ENCODE peak calls at places on chromosomes 5 and 9, in six cellular contexts. One of them, this sample, is unnamed.

GRCh38 chr5:84287964-84288363 is 96.7 kb downstream of the EDIL3 start:
- DNase-seq in astrocyte of the spinal cord: peak; percentile 95
- DNase-seq in GM12865: peak; percentile 41
- DNase-seq in A549: peak; percentile 9
- DNase-seq in mesenchymal stem cell: peak; percentile 87
- DNase-seq in NB4: peak; percentile 89
- DNase-seq in this sample: no peak

GRCh38 chr9:101530076-101530711 is 3.5 kb upstream of the RNF20 start:
- DNase-seq in astrocyte of the spinal cord: peak; percentile 79
- DNase-seq in GM12865: peak; percentile 85
- DNase-seq in A549: peak; percentile 69
- DNase-seq in mesenchymal stem cell: peak; percentile 83
- DNase-seq in NB4: peak; percentile 75
- DNase-seq in this sample: peak; percentile 49

GRCh38 chr5:124628721-124629596 is 117.5 kb downstream of the ZNF608 start:
- DNase-seq in astrocyte of the spinal cord: peak; percentile 98
- DNase-seq in GM12865: no peak
- DNase-seq in A549: peak; percentile 95
- DNase-seq in mesenchymal stem cell: peak; percentile 99
- DNase-seq in NB4: peak; percentile 83
- DNase-seq in this sample: no peak

GRCh38 chr9:19782005-19782404 is 6.8 kb downstream of the SLC24A2 start:
- DNase-seq in astrocyte of the spinal cord: peak; percentile 5
- DNase-seq in GM12865: no peak
- DNase-seq in A549: no peak
- DNase-seq in mesenchymal stem cell: peak; percentile 1
- DNase-seq in NB4: peak; percentile 64
- DNase-seq in this sample: no peak

GRCh38 chr5:176724472-176724871 is 77.2 kb downstream of the TSPAN17 start:
- DNase-seq in astrocyte of the spinal cord: no peak
- DNase-seq in GM12865: no peak
- DNase-seq in A549: no peak
- DNase-seq in mesenchymal stem cell: no peak
- DNase-seq in NB4: no peak
- DNase-seq in this sample: no peak

GRCh38 chr5:120394259-120394658 is 69.8 kb upstream of the PRR16 start:
- DNase-seq in astrocyte of the spinal cord: no peak
- DNase-seq in GM12865: no peak
- DNase-seq in A549: no peak
- DNase-seq in mesenchymal stem cell: no peak
- DNase-seq in NB4: no peak
- DNase-seq in this sample: no peak

GRCh38 chr5:177972613-177973012 is 23.4 kb downstream of the PROP1 start:
- DNase-seq in astrocyte of the spinal cord: no peak
- DNase-seq in GM12865: no peak
- DNase-seq in A549: no peak
- DNase-seq in mesenchymal stem cell: no peak
- DNase-seq in NB4: no peak
- DNase-seq in this sample: no peak

GRCh38 chr5:113574417-113574816 is 60.9 kb downstream of the YTHDC2 start:
- DNase-seq in astrocyte of the spinal cord: peak; percentile 94
- DNase-seq in GM12865: no peak
- DNase-seq in A549: no peak
- DNase-seq in mesenchymal stem cell: peak; percentile 73
- DNase-seq in NB4: peak; percentile 6
- DNase-seq in this sample: no peak

GRCh38 chr5:62578540-62578939 is at the start of gene LRRC70:
- DNase-seq in astrocyte of the spinal cord: peak; percentile 74
- DNase-seq in GM12865: peak; percentile 65
- DNase-seq in A549: no peak
- DNase-seq in mesenchymal stem cell: peak; percentile 95
- DNase-seq in NB4: peak; percentile 66
- DNase-seq in this sample: peak; percentile 42

GRCh38 chr5:83718195-83718825 is 2.3 kb downstream of the HAPLN1 start:
- DNase-seq in astrocyte of the spinal cord: peak; percentile 78
- DNase-seq in GM12865: peak; percentile 73
- DNase-seq in A549: peak; percentile 62
- DNase-seq in mesenchymal stem cell: peak; percentile 80
- DNase-seq in NB4: peak; percentile 65
- DNase-seq in this sample: peak; percentile 26

GRCh38 chr9:96394832-96395496 is 11.5 kb upstream of the SLC35D2 start:
- DNase-seq in astrocyte of the spinal cord: no peak
- DNase-seq in GM12865: no peak
- DNase-seq in A549: no peak
- DNase-seq in mesenchymal stem cell: no peak
- DNase-seq in NB4: no peak
- DNase-seq in this sample: no peak

GRCh38 chr9:114220129-114220541 is 64.8 kb downstream of the COL27A1 start:
- DNase-seq in astrocyte of the spinal cord: no peak
- DNase-seq in GM12865: no peak
- DNase-seq in A549: no peak
- DNase-seq in mesenchymal stem cell: peak; percentile 83
- DNase-seq in NB4: no peak
- DNase-seq in this sample: no peak

GRCh38 chr9:306907-307306 is 92.2 kb downstream of the DOCK8 start:
- DNase-seq in astrocyte of the spinal cord: no peak
- DNase-seq in GM12865: peak; percentile 46
- DNase-seq in A549: no peak
- DNase-seq in mesenchymal stem cell: no peak
- DNase-seq in NB4: peak; percentile 84
- DNase-seq in this sample: no peak

GRCh38 chr9:129609486-129610192 is 11.3 kb downstream of the C9orf50 start:
- DNase-seq in astrocyte of the spinal cord: peak; percentile 80
- DNase-seq in GM12865: peak; percentile 52
- DNase-seq in A549: peak; percentile 86
- DNase-seq in mesenchymal stem cell: peak; percentile 53
- DNase-seq in NB4: peak; percentile 38
- DNase-seq in this sample: no peak

GRCh38 chr9:99782962-99783718 is 38.5 kb upstream of the NR4A3 start:
- DNase-seq in astrocyte of the spinal cord: no peak
- DNase-seq in GM12865: peak; percentile 30
- DNase-seq in A549: no peak
- DNase-seq in mesenchymal stem cell: no peak
- DNase-seq in NB4: peak; percentile 66
- DNase-seq in this sample: no peak

GRCh38 chr9:9747787-9748186 is 865.0 kb downstream of the PTPRD start:
- DNase-seq in astrocyte of the spinal cord: peak; percentile 34
- DNase-seq in GM12865: no peak
- DNase-seq in A549: no peak
- DNase-seq in mesenchymal stem cell: peak; percentile 4
- DNase-seq in NB4: no peak
- DNase-seq in this sample: no peak

GRCh38 chr9:4417578-4418325 is 72.5 kb upstream of the SLC1A1 start:
- DNase-seq in astrocyte of the spinal cord: no peak
- DNase-seq in GM12865: no peak
- DNase-seq in A549: no peak
- DNase-seq in mesenchymal stem cell: peak; percentile 7
- DNase-seq in NB4: no peak
- DNase-seq in this sample: no peak

GRCh38 chr5:18393546-18393945 is 759.3 kb downstream of the TAF11L14 start:
- DNase-seq in astrocyte of the spinal cord: no peak
- DNase-seq in GM12865: no peak
- DNase-seq in A549: no peak
- DNase-seq in mesenchymal stem cell: no peak
- DNase-seq in NB4: no peak
- DNase-seq in this sample: no peak

GRCh38 chr5:58011301-58011700 is 448.6 kb downstream of the PLK2 start:
- DNase-seq in astrocyte of the spinal cord: no peak
- DNase-seq in GM12865: no peak
- DNase-seq in A549: no peak
- DNase-seq in mesenchymal stem cell: no peak
- DNase-seq in NB4: no peak
- DNase-seq in this sample: no peak

GRCh38 chr9:80061940-80062339 is 490.2 kb downstream of the TLE4 start:
- DNase-seq in astrocyte of the spinal cord: peak; percentile 98
- DNase-seq in GM12865: no peak
- DNase-seq in A549: no peak
- DNase-seq in mesenchymal stem cell: peak; percentile 78
- DNase-seq in NB4: no peak
- DNase-seq in this sample: no peak

GRCh38 chr5:110839004-110839403 is 100.2 kb downstream of the SLC25A46 start:
- DNase-seq in astrocyte of the spinal cord: no peak
- DNase-seq in GM12865: no peak
- DNase-seq in A549: no peak
- DNase-seq in mesenchymal stem cell: no peak
- DNase-seq in NB4: no peak
- DNase-seq in this sample: no peak

GRCh38 chr5:177189416-177189815 is 55.8 kb downstream of the NSD1 start:
- DNase-seq in astrocyte of the spinal cord: peak; percentile 15
- DNase-seq in GM12865: no peak
- DNase-seq in A549: no peak
- DNase-seq in mesenchymal stem cell: peak; percentile 23
- DNase-seq in NB4: no peak
- DNase-seq in this sample: no peak

GRCh38 chr5:117494208-117494607 is 919.6 kb upstream of the SEMA6A start:
- DNase-seq in astrocyte of the spinal cord: no peak
- DNase-seq in GM12865: no peak
- DNase-seq in A549: no peak
- DNase-seq in mesenchymal stem cell: peak; percentile 20
- DNase-seq in NB4: no peak
- DNase-seq in this sample: no peak

GRCh38 chr5:126369995-126370731 is 53.0 kb upstream of the GRAMD2B start:
- DNase-seq in astrocyte of the spinal cord: peak; percentile 37
- DNase-seq in GM12865: no peak
- DNase-seq in A549: no peak
- DNase-seq in mesenchymal stem cell: peak; percentile 49
- DNase-seq in NB4: no peak
- DNase-seq in this sample: no peak

GRCh38 chr5:153699035-153699434 is 208.6 kb downstream of the GRIA1 start:
- DNase-seq in astrocyte of the spinal cord: no peak
- DNase-seq in GM12865: no peak
- DNase-seq in A549: no peak
- DNase-seq in mesenchymal stem cell: no peak
- DNase-seq in NB4: no peak
- DNase-seq in this sample: no peak

GRCh38 chr5:178325311-178326053 is 92.9 kb upstream of the PHYKPL start:
- DNase-seq in astrocyte of the spinal cord: no peak
- DNase-seq in GM12865: no peak
- DNase-seq in A549: no peak
- DNase-seq in mesenchymal stem cell: no peak
- DNase-seq in NB4: no peak
- DNase-seq in this sample: no peak

GRCh38 chr5:1156754-1157460 is 44.5 kb upstream of the SLC6A19 start:
- DNase-seq in astrocyte of the spinal cord: no peak
- DNase-seq in GM12865: no peak
- DNase-seq in A549: no peak
- DNase-seq in mesenchymal stem cell: no peak
- DNase-seq in NB4: no peak
- DNase-seq in this sample: no peak

GRCh38 chr5:110909415-110909814 is 162.1 kb upstream of the TSLP start:
- DNase-seq in astrocyte of the spinal cord: peak; percentile 28
- DNase-seq in GM12865: peak; percentile 43
- DNase-seq in A549: no peak
- DNase-seq in mesenchymal stem cell: no peak
- DNase-seq in NB4: no peak
- DNase-seq in this sample: no peak

GRCh38 chr5:113188454-113188853 is 211.9 kb downstream of the DCP2 start:
- DNase-seq in astrocyte of the spinal cord: no peak
- DNase-seq in GM12865: no peak
- DNase-seq in A549: no peak
- DNase-seq in mesenchymal stem cell: no peak
- DNase-seq in NB4: no peak
- DNase-seq in this sample: no peak

GRCh38 chr9:95854386-95855015 is 21.0 kb upstream of the ERCC6L2 start:
- DNase-seq in astrocyte of the spinal cord: peak; percentile 79
- DNase-seq in GM12865: no peak
- DNase-seq in A549: no peak
- DNase-seq in mesenchymal stem cell: peak; percentile 34
- DNase-seq in NB4: no peak
- DNase-seq in this sample: no peak

GRCh38 chr5:79235578-79236363 is at the start of gene JMY:
- DNase-seq in astrocyte of the spinal cord: peak; percentile 77
- DNase-seq in GM12865: peak; percentile 92
- DNase-seq in A549: peak; percentile 82
- DNase-seq in mesenchymal stem cell: peak; percentile 82
- DNase-seq in NB4: peak; percentile 86
- DNase-seq in this sample: no peak
- H3K4me3 ChIP-seq in astrocyte of the spinal cord: peak within 1 kb of the TSS; percentile 81
- H3K4me3 ChIP-seq in GM12865: peak within 1 kb of the TSS; percentile 92
- H3K4me3 ChIP-seq in A549: peak within 1 kb of the TSS; percentile 67
- H3K4me3 ChIP-seq in mesenchymal stem cell: peak within 1 kb of the TSS; percentile 95
- H3K4me3 ChIP-seq in NB4: peak within 1 kb of the TSS; percentile 84
- H3K4me3 ChIP-seq in this sample: peak within 1 kb of the TSS; percentile 91

DNA sequence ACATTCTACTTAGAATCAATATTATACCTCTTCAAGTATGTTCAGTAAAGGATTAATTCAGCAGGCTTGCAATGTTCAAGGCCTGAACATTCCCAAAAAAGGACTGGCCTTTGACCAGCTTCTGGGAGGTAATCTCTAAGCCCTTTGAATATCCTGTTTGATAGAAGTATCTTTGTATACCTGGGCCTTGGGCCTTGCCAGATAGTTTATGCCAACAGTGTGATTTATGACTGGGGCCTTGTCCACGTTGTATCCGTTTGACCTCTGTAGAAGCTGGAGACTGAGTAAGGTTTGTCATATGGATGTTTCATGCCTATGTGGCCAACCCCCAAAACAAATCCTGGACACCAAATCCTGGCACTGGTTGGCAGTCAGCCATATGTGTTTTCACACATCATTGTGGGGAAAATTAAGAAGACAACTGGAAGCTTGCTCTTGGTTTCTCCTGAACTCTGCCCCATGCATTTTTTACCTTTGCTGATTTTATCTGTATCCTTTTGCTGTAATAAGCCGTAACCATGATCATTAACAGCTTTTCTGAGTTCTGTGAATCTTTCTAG is 92.1 kb downstream of the RMI1 start:
- DNase-seq in astrocyte of the spinal cord: no peak
- DNase-seq in GM12865: no peak
- DNase-seq in A549: no peak
- DNase-seq in mesenchymal stem cell: no peak
- DNase-seq in NB4: no peak
- DNase-seq in this sample: no peak
- H3K4me3 ChIP-seq in astrocyte of the spinal cord: no peak overlapping the region
- H3K4me3 ChIP-seq in GM12865: no peak overlapping the region
- H3K4me3 ChIP-seq in A549: no peak overlapping the region
- H3K4me3 ChIP-seq in mesenchymal stem cell: no peak overlapping the region
- H3K4me3 ChIP-seq in NB4: no peak overlapping the region
- H3K4me3 ChIP-seq in this sample: no peak overlapping the region

GRCh38 chr9:136662656-136663310 is at the start of gene EGFL7:
- DNase-seq in astrocyte of the spinal cord: no peak
- DNase-seq in GM12865: no peak
- DNase-seq in A549: no peak
- DNase-seq in mesenchymal stem cell: no peak
- DNase-seq in NB4: no peak
- DNase-seq in this sample: no peak
- H3K4me3 ChIP-seq in astrocyte of the spinal cord: no peak within 1 kb of the TSS
- H3K4me3 ChIP-seq in GM12865: no peak within 1 kb of the TSS
- H3K4me3 ChIP-seq in A549: no peak within 1 kb of the TSS
- H3K4me3 ChIP-seq in mesenchymal stem cell: no peak within 1 kb of the TSS
- H3K4me3 ChIP-seq in NB4: no peak within 1 kb of the TSS
- H3K4me3 ChIP-seq in this sample: no peak within 1 kb of the TSS

DNA sequence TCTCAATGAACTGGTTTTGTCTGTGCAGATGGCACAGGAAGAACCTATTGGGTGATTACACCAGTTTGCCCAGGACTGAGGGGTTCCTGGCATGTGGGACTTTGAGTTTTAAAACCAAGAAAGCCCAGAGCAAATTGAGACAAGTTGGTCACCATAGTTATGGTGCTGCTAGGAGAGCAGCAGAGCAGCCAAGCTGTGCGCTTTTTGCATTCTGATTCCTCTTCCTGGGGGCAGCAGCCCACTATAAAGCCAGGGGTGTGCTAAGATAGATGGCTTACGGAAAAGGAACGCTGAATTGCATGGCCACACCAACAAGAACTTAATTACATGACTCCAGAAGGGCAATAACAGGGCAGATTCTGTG is 49.7 kb downstream of the TIMD4 start:
- DNase-seq in astrocyte of the spinal cord: no peak
- DNase-seq in GM12865: no peak
- DNase-seq in A549: no peak
- DNase-seq in mesenchymal stem cell: no peak
- DNase-seq in NB4: no peak
- DNase-seq in this sample: no peak
- H3K4me3 ChIP-seq in astrocyte of the spinal cord: no peak overlapping the region
- H3K4me3 ChIP-seq in GM12865: no peak overlapping the region
- H3K4me3 ChIP-seq in A549: no peak overlapping the region
- H3K4me3 ChIP-seq in mesenchymal stem cell: no peak overlapping the region
- H3K4me3 ChIP-seq in NB4: no peak overlapping the region
- H3K4me3 ChIP-seq in this sample: no peak overlapping the region

This sample was measured in GM12864.